ENCODE peak calls at places on chromosomes 4 and X, in eight cellular contexts. One of them, this sample, is unnamed.

GRCh38 chrX:11770320-11770719 is 12.3 kb downstream of the MSL3 start:
- DNase-seq in astrocyte of the spinal cord: peak; percentile 37
- DNase-seq in ovary: no peak
- DNase-seq in non-pigmented ciliary epithelial cell: no peak
- DNase-seq in pancreas: no peak
- DNase-seq in HepG2: peak; percentile 23
- DNase-seq in foreskin keratinocyte: no peak
- DNase-seq in SK-N-SH: peak; percentile 74
- DNase-seq in this sample: no peak

GRCh38 chr4:173834151-173834550 is 304.1 kb upstream of the HAND2 start:
- DNase-seq in ovary: no peak
- DNase-seq in pancreas: no peak
- DNase-seq in foreskin keratinocyte: no peak
- DNase-seq in SK-N-SH: no peak
- DNase-seq in non-pigmented ciliary epithelial cell: no peak
- DNase-seq in HepG2: no peak
- DNase-seq in astrocyte of the spinal cord: no peak
- DNase-seq in this sample: no peak

GRCh38 chr4:13618212-13618806 is 9.2 kb downstream of the BOD1L1 start:
- DNase-seq in pancreas: no peak
- DNase-seq in SK-N-SH: no peak
- DNase-seq in non-pigmented ciliary epithelial cell: no peak
- DNase-seq in astrocyte of the spinal cord: no peak
- DNase-seq in HepG2: no peak
- DNase-seq in ovary: no peak
- DNase-seq in foreskin keratinocyte: no peak
- DNase-seq in this sample: no peak

GRCh38 chr4:183828839-183829238 is 76.3 kb upstream of the STOX2 start:
- DNase-seq in SK-N-SH: no peak
- DNase-seq in astrocyte of the spinal cord: no peak
- DNase-seq in pancreas: no peak
- DNase-seq in foreskin keratinocyte: no peak
- DNase-seq in non-pigmented ciliary epithelial cell: no peak
- DNase-seq in ovary: no peak
- DNase-seq in HepG2: no peak
- DNase-seq in this sample: no peak

GRCh38 chr4:159540038-159540437 is 437.2 kb downstream of the RAPGEF2 start:
- DNase-seq in SK-N-SH: no peak
- DNase-seq in HepG2: no peak
- DNase-seq in astrocyte of the spinal cord: no peak
- DNase-seq in pancreas: no peak
- DNase-seq in non-pigmented ciliary epithelial cell: no peak
- DNase-seq in ovary: no peak
- DNase-seq in foreskin keratinocyte: no peak
- DNase-seq in this sample: no peak

GRCh38 chr4:28918871-28919270 is 1801.3 kb upstream of the PCDH7 start:
- DNase-seq in astrocyte of the spinal cord: no peak
- DNase-seq in HepG2: no peak
- DNase-seq in ovary: no peak
- DNase-seq in foreskin keratinocyte: no peak
- DNase-seq in SK-N-SH: no peak
- DNase-seq in non-pigmented ciliary epithelial cell: no peak
- DNase-seq in pancreas: no peak
- DNase-seq in this sample: no peak

GRCh38 chr4:121358473-121358872 is 22.3 kb downstream of the QRFPR start:
- DNase-seq in ovary: no peak
- DNase-seq in SK-N-SH: no peak
- DNase-seq in astrocyte of the spinal cord: peak; percentile 71
- DNase-seq in foreskin keratinocyte: no peak
- DNase-seq in pancreas: no peak
- DNase-seq in non-pigmented ciliary epithelial cell: peak; percentile 34
- DNase-seq in HepG2: no peak
- DNase-seq in this sample: peak; percentile 18

GRCh38 chr4:186920486-186920885 is 196.8 kb upstream of the FAT1 start:
- DNase-seq in SK-N-SH: no peak
- DNase-seq in ovary: no peak
- DNase-seq in non-pigmented ciliary epithelial cell: no peak
- DNase-seq in foreskin keratinocyte: peak; percentile 77
- DNase-seq in astrocyte of the spinal cord: peak; percentile 64
- DNase-seq in HepG2: no peak
- DNase-seq in pancreas: no peak
- DNase-seq in this sample: no peak

GRCh38 chrX:110082156-110082555 is 79.2 kb downstream of the TMEM164 start:
- DNase-seq in foreskin keratinocyte: peak; percentile 80
- DNase-seq in non-pigmented ciliary epithelial cell: peak; percentile 66
- DNase-seq in SK-N-SH: no peak
- DNase-seq in pancreas: no peak
- DNase-seq in astrocyte of the spinal cord: peak; percentile 86
- DNase-seq in ovary: peak; percentile 13
- DNase-seq in HepG2: no peak
- DNase-seq in this sample: no peak

GRCh38 chrX:72568406-72569092 is 4.1 kb downstream of the HDAC8 start:
- DNase-seq in foreskin keratinocyte: no peak
- DNase-seq in astrocyte of the spinal cord: peak; percentile 67
- DNase-seq in non-pigmented ciliary epithelial cell: no peak
- DNase-seq in HepG2: no peak
- DNase-seq in SK-N-SH: no peak
- DNase-seq in ovary: no peak
- DNase-seq in pancreas: no peak
- DNase-seq in this sample: no peak

GRCh38 chr4:52248836-52249235 is 197.7 kb downstream of the SPATA18 start:
- DNase-seq in SK-N-SH: no peak
- DNase-seq in foreskin keratinocyte: peak; percentile 63
- DNase-seq in HepG2: no peak
- DNase-seq in ovary: no peak
- DNase-seq in pancreas: no peak
- DNase-seq in non-pigmented ciliary epithelial cell: no peak
- DNase-seq in astrocyte of the spinal cord: no peak
- DNase-seq in this sample: no peak

GRCh38 chr4:47349323-47349722 is 114.2 kb downstream of the COMMD8 start:
- DNase-seq in SK-N-SH: no peak
- DNase-seq in HepG2: no peak
- DNase-seq in non-pigmented ciliary epithelial cell: peak; percentile 41
- DNase-seq in foreskin keratinocyte: no peak
- DNase-seq in pancreas: no peak
- DNase-seq in astrocyte of the spinal cord: peak; percentile 66
- DNase-seq in ovary: no peak
- DNase-seq in this sample: no peak

GRCh38 chrX:56812515-56813105 is 83.6 kb downstream of the NBDY start:
- DNase-seq in ovary: no peak
- DNase-seq in astrocyte of the spinal cord: no peak
- DNase-seq in SK-N-SH: no peak
- DNase-seq in pancreas: no peak
- DNase-seq in HepG2: no peak
- DNase-seq in foreskin keratinocyte: no peak
- DNase-seq in non-pigmented ciliary epithelial cell: no peak
- DNase-seq in this sample: no peak

GRCh38 chrX:8728932-8729331 is 3.0 kb downstream of the ANOS1 start:
- DNase-seq in foreskin keratinocyte: no peak
- DNase-seq in ovary: no peak
- DNase-seq in astrocyte of the spinal cord: no peak
- DNase-seq in pancreas: no peak
- DNase-seq in HepG2: no peak
- DNase-seq in non-pigmented ciliary epithelial cell: no peak
- DNase-seq in SK-N-SH: no peak
- DNase-seq in this sample: no peak

GRCh38 chrX:112081781-112082482 is 644 bp downstream of the TRPC5 start:
- DNase-seq in astrocyte of the spinal cord: no peak
- DNase-seq in non-pigmented ciliary epithelial cell: no peak
- DNase-seq in HepG2: no peak
- DNase-seq in pancreas: peak; percentile 51
- DNase-seq in foreskin keratinocyte: no peak
- DNase-seq in SK-N-SH: peak; percentile 44
- DNase-seq in ovary: no peak
- DNase-seq in this sample: no peak

GRCh38 chr4:11471613-11472012 is 42.9 kb upstream of the HS3ST1 start:
- DNase-seq in SK-N-SH: no peak
- DNase-seq in HepG2: no peak
- DNase-seq in ovary: no peak
- DNase-seq in astrocyte of the spinal cord: no peak
- DNase-seq in non-pigmented ciliary epithelial cell: no peak
- DNase-seq in foreskin keratinocyte: no peak
- DNase-seq in pancreas: no peak
- DNase-seq in this sample: no peak

GRCh38 chr4:112604590-112604989 is 32.1 kb downstream of the ZGRF1 start:
- DNase-seq in ovary: peak; percentile 16
- DNase-seq in non-pigmented ciliary epithelial cell: peak; percentile 35
- DNase-seq in astrocyte of the spinal cord: peak; percentile 68
- DNase-seq in SK-N-SH: peak; percentile 62
- DNase-seq in HepG2: peak; percentile 39
- DNase-seq in pancreas: no peak
- DNase-seq in foreskin keratinocyte: no peak
- DNase-seq in this sample: peak; percentile 47

GRCh38 chrX:8043546-8043945 is 116.3 kb upstream of the PNPLA4 start:
- DNase-seq in foreskin keratinocyte: no peak
- DNase-seq in non-pigmented ciliary epithelial cell: no peak
- DNase-seq in pancreas: no peak
- DNase-seq in ovary: no peak
- DNase-seq in HepG2: no peak
- DNase-seq in astrocyte of the spinal cord: no peak
- DNase-seq in SK-N-SH: no peak
- DNase-seq in this sample: no peak

GRCh38 chrX:102651968-102652744 is 873 bp downstream of the GPRASP1 start:
- DNase-seq in astrocyte of the spinal cord: peak; percentile 28
- DNase-seq in pancreas: no peak
- DNase-seq in foreskin keratinocyte: no peak
- DNase-seq in non-pigmented ciliary epithelial cell: no peak
- DNase-seq in ovary: peak; percentile 71
- DNase-seq in HepG2: no peak
- DNase-seq in SK-N-SH: peak; percentile 52
- DNase-seq in this sample: no peak